ENCODE peak calls at places on chromosome 16, in seven cellular contexts. F is MM.1S, H is tibial nerve, S is HCT116, D is heart left ventricle, R is fibroblast of pulmonary artery, Q is dorsolateral prefrontal cortex. O is an unnamed sample.

GRCh38 chr16:55811811-55812210 is 21.1 kb downstream of the CES1 start:
- DNase-seq in H (no peak), F (no peak), D (no peak), S (no peak), Q (no peak), R (no peak), O (no peak)

GRCh38 chr16:23807028-23807427 is 28.8 kb upstream of the PRKCB start:
- DNase-seq in H (no peak), S (no peak), D (peak), Q (no peak), F (no peak), R (no peak), O (no peak)

GRCh38 chr16:11743308-11744074 is 834 bp upstream of the TXNDC11 start:
- DNase-seq in Q (no peak), D (peak), H (peak), F (no peak), S (peak), R (peak), O (peak)

GRCh38 chr16:9364721-9365693 is 273.6 kb downstream of the HAPSTR1 start:
- DNase-seq in H (peak), D (peak), R (no peak), F (no peak), Q (peak), S (no peak), O (no peak)

GRCh38 chr16:65336169-65336568 is 214.3 kb upstream of the CDH11 start:
- DNase-seq in F (no peak), Q (no peak), H (no peak), D (no peak), S (no peak), R (peak), O (no peak)

GRCh38 chr16:69179255-69180010 is 7.5 kb upstream of the SNTB2 start:
- DNase-seq in D (peak), R (peak), F (peak), Q (no peak), H (peak), S (no peak), O (no peak)

GRCh38 chr16:31189412-31189778 is 9.5 kb downstream of the FUS start:
- DNase-seq in Q (no peak), S (no peak), D (no peak), F (no peak), R (no peak), H (no peak), O (no peak)

GRCh38 chr16:17374668-17375255 is 96.0 kb downstream of the XYLT1 start:
- DNase-seq in F (no peak), Q (no peak), D (no peak), S (no peak), H (no peak), R (no peak), O (no peak)

GRCh38 chr16:24337013-24337412 is 80.9 kb downstream of the CACNG3 start:
- DNase-seq in R (no peak), H (no peak), Q (no peak), F (no peak), D (no peak), S (no peak), O (no peak)

GRCh38 chr16:19123535-19124178 is 9.9 kb downstream of the ITPRIPL2 start:
- DNase-seq in H (no peak), S (no peak), F (no peak), D (no peak), R (no peak), Q (no peak), O (no peak)

GRCh38 chr16:56950881-56951771 is 10.6 kb upstream of the CETP start:
- DNase-seq in F (peak), D (no peak), H (no peak), R (peak), Q (no peak), S (no peak), O (peak)

GRCh38 chr16:65547799-65548446 is 426.1 kb upstream of the CDH11 start:
- DNase-seq in S (no peak), R (peak), Q (no peak), F (no peak), D (no peak), H (no peak), O (no peak)

GRCh38 chr16:52581530-52581929 is 34.6 kb upstream of the TOX3 start:
- DNase-seq in H (no peak), D (no peak), Q (no peak), S (no peak), F (no peak), R (no peak), O (peak)

GRCh38 chr16:83508295-83508694 is 299.5 kb upstream of the HSBP1 start:
- DNase-seq in Q (no peak), S (no peak), R (no peak), F (no peak), H (no peak), D (no peak), O (no peak)

GRCh38 chr16:23865853-23866252 is 30.1 kb downstream of the PRKCB start:
- DNase-seq in Q (no peak), D (no peak), R (no peak), F (no peak), S (no peak), H (no peak), O (no peak)

GRCh38 chr16:82082543-82083244 is 47.6 kb downstream of the HSD17B2 start:
- DNase-seq in S (peak), D (no peak), H (no peak), R (no peak), F (peak), Q (no peak), O (no peak)

GRCh38 chr16:56075732-56076131 is 115.6 kb upstream of the GNAO1 start:
- DNase-seq in F (no peak), D (no peak), Q (no peak), H (no peak), R (no peak), S (no peak), O (no peak)

GRCh38 chr16:19497181-19497580 is 24.7 kb downstream of the GDE1 start:
- DNase-seq in F (no peak), Q (no peak), D (no peak), R (no peak), H (no peak), S (no peak), O (no peak)

GRCh38 chr16:82016268-82016667 is 5.0 kb upstream of the SDR42E1 start:
- DNase-seq in F (peak), D (no peak), Q (no peak), H (no peak), R (peak), S (peak), O (peak)

GRCh38 chr16:17403859-17404545 is 66.8 kb downstream of the XYLT1 start:
- DNase-seq in F (no peak), R (no peak), D (no peak), S (no peak), Q (no peak), H (no peak), O (no peak)

GRCh38 chr16:56336071-56336688 is 89.2 kb downstream of the AMFR start:
- DNase-seq in R (no peak), Q (no peak), D (peak), S (no peak), F (no peak), H (no peak), O (no peak)

GRCh38 chr16:75591001-75591852 is 25.0 kb downstream of the GABARAPL2 start:
- DNase-seq in H (no peak), D (peak), Q (peak), S (no peak), R (peak), F (no peak), O (no peak)

GRCh38 chr16:21626659-21627277 is 25.6 kb downstream of the IGSF6 start:
- DNase-seq in D (no peak), F (no peak), S (peak), H (no peak), Q (no peak), R (peak), O (no peak)

GRCh38 chr16:12311309-12311708 is 334.8 kb downstream of the SNX29 start:
- DNase-seq in R (no peak), Q (no peak), F (no peak), S (no peak), D (peak), H (no peak), O (no peak)

GRCh38 chr16:704552-705380 is 835 bp downstream of the FBXL16 start:
- DNase-seq in R (no peak), H (no peak), F (no peak), D (no peak), S (no peak), Q (no peak), O (no peak)

GRCh38 chr16:27222499-27223225 is 19.3 kb downstream of the KDM8 start:
- DNase-seq in S (no peak), Q (no peak), R (peak), D (peak), H (no peak), F (no peak), O (no peak)

GRCh38 chr16:1877804-1878203 is 5.8 kb upstream of the MEIOB start:
- DNase-seq in Q (no peak), R (no peak), S (no peak), F (no peak), H (no peak), D (no peak), O (no peak)

GRCh38 chr16:12406158-12406557 is 397.5 kb downstream of the CPPED1 start:
- DNase-seq in Q (no peak), S (no peak), F (no peak), R (no peak), D (no peak), H (no peak), O (no peak)

GRCh38 chr16:2019500-2019899 is at the start of gene NPW:
- DNase-seq in S (no peak), F (no peak), H (no peak), Q (no peak), R (no peak), D (peak), O (peak)

GRCh38 chr16:58284021-58284420 is 10.8 kb downstream of the PRSS54 start:
- DNase-seq in S (no peak), F (no peak), D (no peak), H (no peak), R (no peak), Q (no peak), O (no peak)

GRCh38 chr16:56603589-56603988 is 4.8 kb upstream of the MT2A start:
- DNase-seq in F (peak), D (peak), H (no peak), R (peak), Q (peak), S (peak), O (no peak)

GRCh38 chr16:61998460-61998859 is 37.8 kb downstream of the CDH8 start:
- DNase-seq in R (no peak), D (no peak), H (no peak), Q (no peak), F (no peak), S (no peak), O (no peak)

GRCh38 chr16:23124315-23124714 is 24.9 kb downstream of the USP31 start:
- DNase-seq in S (no peak), H (no peak), R (peak), Q (no peak), D (no peak), F (no peak), O (peak)

GRCh38 chr16:75380870-75381269 is 52.4 kb downstream of the CFDP1 start:
- DNase-seq in R (peak), F (no peak), S (no peak), Q (no peak), H (no peak), D (no peak), O (peak)

GRCh38 chr16:11581677-11582076 is 5.0 kb downstream of the LITAF start:
- DNase-seq in Q (no peak), H (no peak), S (no peak), D (no peak), R (no peak), F (peak), O (no peak)

GRCh38 chr16:19771796-19772195 is 53.7 kb downstream of the IQCK start:
- DNase-seq in R (no peak), D (no peak), Q (no peak), S (no peak), H (no peak), F (no peak), O (no peak)

GRCh38 chr16:87723224-87723619 is 42.6 kb downstream of the KLHDC4 start:
- DNase-seq in Q (peak), R (peak), H (peak), F (no peak), S (no peak), D (peak), O (no peak)

DNA sequence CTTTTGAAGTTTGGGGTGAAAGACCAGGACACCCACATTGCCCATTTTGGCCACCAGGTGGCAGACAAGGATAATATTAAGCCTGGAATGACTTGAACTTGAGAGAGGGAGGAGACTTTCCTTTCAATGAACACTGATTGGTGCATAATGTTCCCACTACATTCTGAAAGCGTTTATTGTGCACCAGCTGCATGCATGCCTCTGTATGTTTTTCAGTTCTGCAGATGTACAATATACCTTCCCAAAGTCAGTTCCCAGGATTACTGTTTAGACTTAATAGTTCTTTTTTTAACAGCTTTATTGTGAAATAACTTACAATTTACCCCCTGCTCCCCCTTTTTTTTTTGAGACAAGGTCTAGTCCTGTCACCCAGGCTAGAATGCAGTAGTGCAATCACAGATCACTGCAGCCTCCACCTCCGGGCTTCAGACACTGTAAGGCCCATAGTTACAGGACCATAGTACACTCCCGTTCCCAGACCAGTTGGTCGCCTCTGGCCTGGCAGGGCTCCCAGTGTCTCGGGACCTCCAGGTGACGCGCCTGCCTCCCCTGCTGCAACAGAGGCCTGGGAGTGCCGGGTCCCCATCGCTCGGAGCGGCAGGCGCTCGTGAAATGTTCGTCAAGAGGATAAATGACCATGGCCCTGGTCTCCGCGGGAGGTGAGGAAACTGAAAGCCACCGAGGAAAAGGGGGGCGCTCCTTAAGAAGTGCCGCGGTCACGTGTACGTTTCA is 12.2 kb downstream of the CES2 start:
- DNase-seq in R (peak), Q (peak), F (peak), D (peak), H (peak), S (peak), O (peak)
- H3K4me3 ChIP-seq in R (peak), Q (peak), F (peak), D (peak), H (peak), S (no peak), O (peak)

GRCh38 chr16:89727406-89728120 is 6.2 kb downstream of the ZNF276 start:
- DNase-seq in Q (no peak), H (no peak), F (no peak), R (no peak), D (no peak), S (no peak), O (no peak)

GRCh38 chr16:89729293-89729692 is 8.0 kb downstream of the ZNF276 start:
- DNase-seq in F (no peak), Q (no peak), D (no peak), H (no peak), S (no peak), R (no peak), O (no peak)

GRCh38 chr16:89732142-89732917 is 11.0 kb downstream of the ZNF276 start:
- DNase-seq in H (no peak), S (no peak), Q (no peak), D (no peak), F (no peak), R (no peak), O (no peak)

GRCh38 chr16:89730610-89731234 is 9.4 kb downstream of the ZNF276 start:
- DNase-seq in Q (no peak), D (no peak), S (no peak), R (no peak), H (no peak), F (no peak), O (no peak)

GRCh38 chr16:89729863-89730574 is 8.7 kb downstream of the ZNF276 start:
- DNase-seq in F (no peak), R (no peak), S (no peak), D (no peak), Q (no peak), H (no peak), O (no peak)
- H3K4me3 ChIP-seq in F (no peak), R (no peak), S (no peak), D (no peak), Q (no peak), H (no peak), O (no peak)

GRCh38 chr16:54156349-54156748 is 130.2 kb downstream of the IRX3 start:
- DNase-seq in R (no peak), S (no peak), F (no peak), D (no peak), Q (no peak), H (no peak), O (no peak)

GRCh38 chr16:54160939-54161897 is 125.4 kb downstream of the IRX3 start:
- DNase-seq in R (no peak), D (no peak), Q (no peak), H (no peak), S (no peak), F (no peak), O (no peak)

GRCh38 chr16:54160252-54160860 is 126.2 kb downstream of the IRX3 start:
- DNase-seq in R (no peak), Q (no peak), D (no peak), S (no peak), F (no peak), H (no peak), O (no peak)

GRCh38 chr16:54158986-54159385 is 127.6 kb downstream of the IRX3 start:
- DNase-seq in D (no peak), H (no peak), S (no peak), Q (no peak), R (no peak), F (no peak), O (no peak)

GRCh38 chr16:54159490-54160080 is 127.0 kb downstream of the IRX3 start:
- DNase-seq in H (no peak), Q (no peak), R (no peak), F (no peak), S (no peak), D (no peak), O (no peak)
- H3K4me3 ChIP-seq in H (no peak), Q (no peak), R (no peak), F (no peak), S (no peak), D (no peak), O (no peak)

DNA sequence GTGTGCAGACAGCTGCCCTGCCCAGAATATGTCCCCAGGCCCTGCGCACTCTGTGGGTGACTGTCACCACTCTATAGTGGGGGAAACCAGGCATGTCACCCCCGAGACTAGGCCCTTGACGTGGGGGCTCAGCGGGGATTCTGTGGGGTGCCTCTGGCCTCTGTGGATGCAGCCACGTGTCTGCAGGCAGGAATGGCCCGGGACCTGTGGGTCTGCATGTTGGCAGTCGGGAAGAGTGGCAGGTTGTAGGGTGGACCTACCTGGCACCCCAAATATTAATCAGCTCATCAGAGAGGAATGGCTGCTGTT is 954 bp downstream of the IL32 start:
- DNase-seq in F (no peak), R (no peak), H (no peak), S (no peak), Q (no peak), D (no peak), O (no peak)
- H3K4me3 ChIP-seq in F (no peak), R (peak), H (peak), S (no peak), Q (no peak), D (peak), O (no peak)

GRCh38 chr16:72013389-72013788 is 4.8 kb downstream of the DHODH start:
- DNase-seq in F (no peak), R (peak), S (no peak), Q (no peak), H (no peak), D (no peak), O (no peak)
- H3K4me3 ChIP-seq in F (no peak), R (no peak), S (no peak), Q (no peak), H (no peak), D (peak), O (no peak)

GRCh38 chr16:29963021-29963743 is 1.3 kb downstream of the TMEM219 start:
- DNase-seq in H (no peak), Q (no peak), F (no peak), D (no peak), R (no peak), S (no peak), O (no peak)
- H3K4me3 ChIP-seq in H (peak), Q (peak), F (peak), D (peak), R (peak), S (no peak), O (peak)

GRCh38 chr16:85978976-85979375 is 80.0 kb downstream of the IRF8 start:
- DNase-seq in Q (no peak), S (no peak), H (no peak), R (no peak), D (no peak), F (no peak), O (no peak)
- H3K4me3 ChIP-seq in Q (no peak), S (no peak), H (no peak), R (no peak), D (no peak), F (no peak), O (no peak)

DNA sequence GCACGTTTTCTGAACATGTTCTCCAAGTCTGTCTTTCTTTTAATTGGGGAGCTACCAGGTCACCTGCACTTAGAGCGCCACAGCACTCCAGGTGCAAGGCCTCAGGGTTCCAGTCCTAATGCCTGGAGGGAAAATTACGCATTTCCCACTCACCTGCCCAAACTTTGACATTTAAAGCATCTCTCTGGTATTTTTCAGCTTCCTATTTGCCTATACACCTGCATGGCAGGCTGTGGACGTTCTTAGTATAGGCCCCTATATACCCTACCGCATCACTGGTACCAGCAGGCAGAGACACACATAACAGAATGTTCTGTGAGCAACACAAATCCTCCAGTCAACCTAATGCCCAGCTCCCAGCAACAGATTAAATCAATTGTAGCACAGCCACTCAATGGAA is 213.3 kb downstream of the MRTFB start:
- DNase-seq in H (no peak), R (no peak), D (no peak), Q (no peak), S (no peak), F (no peak), O (no peak)
- H3K4me3 ChIP-seq in H (no peak), R (no peak), D (peak), Q (no peak), S (peak), F (peak), O (peak)

DNA sequence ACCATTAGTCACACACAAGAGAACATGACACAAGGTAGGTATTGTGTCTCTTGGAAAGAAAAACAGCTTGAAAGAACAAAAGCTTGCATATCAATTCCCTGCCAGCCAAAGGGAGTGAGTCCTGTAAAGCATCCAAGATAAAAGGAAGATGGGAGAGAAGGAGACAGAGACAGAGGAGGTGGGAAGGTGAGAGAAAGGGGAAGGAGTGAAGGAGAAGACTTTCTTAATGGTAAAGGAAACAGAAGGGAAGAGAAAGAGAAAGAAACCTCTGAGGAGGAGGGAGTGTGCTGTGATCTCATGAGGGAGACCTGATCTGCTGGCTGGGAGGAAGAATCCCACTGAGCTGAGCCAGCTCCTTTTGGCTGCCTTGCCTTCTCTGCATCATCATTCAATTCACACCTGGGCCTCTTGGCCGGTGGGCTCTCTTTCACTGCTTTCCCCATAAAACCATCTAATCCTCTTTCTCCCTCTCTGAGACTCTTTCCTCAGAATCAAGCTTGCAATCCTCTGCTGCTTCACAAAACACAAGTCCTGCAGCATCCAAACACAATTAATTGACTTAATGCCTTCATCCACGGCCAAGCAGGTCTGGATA is 271.6 kb downstream of the ABCC12 start:
- DNase-seq in S (no peak), F (no peak), R (no peak), Q (no peak), H (no peak), D (no peak), O (no peak)
- H3K4me3 ChIP-seq in S (no peak), F (no peak), R (no peak), Q (no peak), H (no peak), D (no peak), O (no peak)